ENCODE peak calls at places on chromosome 12, in five cellular contexts. Z is body of pancreas, D is RWPE2, L is heart left ventricle, F is psoas muscle. G is an unnamed sample. For H3K36me3, the result is how much of the 10 kb centered on the place peaks cover.

GRCh38 chr12:120925740-120926563 is 21.8 kb upstream of the SPPL3 start:
- DNase-seq in Z (no peak), D (peak), F (no peak), L (no peak), G (no peak)

GRCh38 chr12:70535896-70536374 is 101.3 kb downstream of the PTPRB start:
- DNase-seq in F (no peak), D (no peak), Z (no peak), L (peak), G (no peak)

GRCh38 chr12:79911889-79912656 is 22.8 kb downstream of the PPP1R12A start:
- DNase-seq in Z (no peak), D (no peak), F (no peak), L (no peak), G (no peak)

GRCh38 chr12:83042441-83043215 is 355.9 kb downstream of the TMTC2 start:
- DNase-seq in L (no peak), F (no peak), D (no peak), Z (peak), G (no peak)

GRCh38 chr12:65308601-65309071 is 30.2 kb downstream of the MSRB3 start:
- DNase-seq in L (no peak), F (no peak), D (no peak), Z (no peak), G (peak)

GRCh38 chr12:8609061-8609570 is 3.5 kb downstream of the AICDA start:
- DNase-seq in F (no peak), Z (peak), L (no peak), D (no peak), G (peak)

GRCh38 chr12:45342848-45343247 is 127.0 kb downstream of the ANO6 start:
- DNase-seq in D (no peak), L (no peak), Z (no peak), F (no peak), G (no peak)

GRCh38 chr12:116144384-116144783 is 133.1 kb downstream of the MED13L start:
- DNase-seq in Z (no peak), D (no peak), L (no peak), F (no peak), G (no peak)

GRCh38 chr12:85356596-85357385 is 76.8 kb downstream of the ALX1 start:
- DNase-seq in L (no peak), Z (no peak), F (no peak), D (no peak), G (no peak)

GRCh38 chr12:12520278-12520677 is 42.4 kb downstream of the DUSP16 start:
- DNase-seq in F (no peak), D (no peak), Z (no peak), L (no peak), G (no peak)

GRCh38 chr12:26633591-26634210 is 199.3 kb downstream of the ITPR2 start:
- DNase-seq in D (no peak), L (no peak), F (no peak), Z (no peak), G (no peak)

GRCh38 chr12:47277972-47278448 is 198.3 kb upstream of the AMIGO2 start:
- DNase-seq in D (no peak), L (no peak), Z (no peak), F (no peak), G (no peak)

GRCh38 chr12:81080431-81080983 is 2.6 kb downstream of the ACSS3 start:
- DNase-seq in D (no peak), Z (no peak), F (no peak), L (no peak), G (no peak)

GRCh38 chr12:92597997-92598396 is 104.8 kb upstream of the PLEKHG7 start:
- DNase-seq in D (no peak), L (no peak), F (no peak), Z (no peak), G (no peak)

GRCh38 chr12:19273482-19274330 is 144.2 kb downstream of the PLEKHA5 start:
- DNase-seq in Z (peak), F (peak), L (peak), D (peak), G (peak)

GRCh38 chr12:5441497-5442236 is 9.8 kb downstream of the NTF3 start:
- DNase-seq in Z (peak), F (no peak), L (no peak), D (no peak), G (no peak)

GRCh38 chr12:120013659-120014380 is 24.8 kb downstream of the BICDL1 start:
- DNase-seq in Z (no peak), L (no peak), F (no peak), D (no peak), G (no peak)

GRCh38 chr12:105335856-105336255 is 5.4 kb downstream of the C12orf75 start:
- DNase-seq in F (no peak), D (no peak), L (no peak), Z (no peak), G (no peak)

GRCh38 chr12:94618995-94619695 is 31.2 kb downstream of the TMCC3 start:
- DNase-seq in F (no peak), L (no peak), Z (no peak), D (peak), G (no peak)

GRCh38 chr12:52087961-52088820 is 8.7 kb downstream of the SMIM41 start:
- DNase-seq in Z (no peak), F (peak), D (no peak), L (no peak), G (peak)

GRCh38 chr12:109739747-109740693 is 26.4 kb downstream of the FAM222A start:
- DNase-seq in L (peak), D (peak), Z (peak), F (peak), G (peak)

GRCh38 chr12:19771858-19772257 is 332.6 kb downstream of the AEBP2 start:
- DNase-seq in F (no peak), D (no peak), L (no peak), Z (no peak), G (no peak)

GRCh38 chr12:30691122-30691879 is 4.4 kb downstream of the IPO8 start:
- DNase-seq in L (peak), F (peak), Z (no peak), D (no peak), G (peak)

GRCh38 chr12:91177380-91177779 is 5.2 kb downstream of the DCN start:
- DNase-seq in Z (no peak), L (no peak), D (no peak), F (no peak), G (no peak)

GRCh38 chr12:70719672-70720420 is 82.6 kb upstream of the PTPRB start:
- DNase-seq in D (no peak), L (peak), F (peak), Z (peak), G (peak)

GRCh38 chr12:130832561-130833209 is 6.4 kb downstream of the STX2 start:
- DNase-seq in Z (no peak), D (no peak), L (no peak), F (peak), G (no peak)

GRCh38 chr12:5335059-5335458 is 96.8 kb upstream of the NTF3 start:
- DNase-seq in D (no peak), F (no peak), L (no peak), Z (no peak), G (no peak)

GRCh38 chr12:65355461-65355860 is 77.0 kb downstream of the MSRB3 start:
- DNase-seq in D (no peak), F (no peak), L (no peak), Z (no peak), G (no peak)

GRCh38 chr12:15599266-15600037 is 189.7 kb downstream of the EPS8 start:
- DNase-seq in D (no peak), Z (no peak), F (no peak), L (peak), G (no peak)

GRCh38 chr12:18430425-18431048 is 169.2 kb downstream of the PIK3C2G start:
- DNase-seq in F (no peak), Z (peak), L (peak), D (no peak), G (peak)

GRCh38 chr12:6463858-6464257 is 6.6 kb downstream of the VAMP1 start:
- DNase-seq in D (no peak), Z (no peak), F (no peak), L (no peak), G (no peak)
- H3K36me3 ChIP-seq in D (under half), Z (under half), F (half or more), L (under half), G (under half)

DNA sequence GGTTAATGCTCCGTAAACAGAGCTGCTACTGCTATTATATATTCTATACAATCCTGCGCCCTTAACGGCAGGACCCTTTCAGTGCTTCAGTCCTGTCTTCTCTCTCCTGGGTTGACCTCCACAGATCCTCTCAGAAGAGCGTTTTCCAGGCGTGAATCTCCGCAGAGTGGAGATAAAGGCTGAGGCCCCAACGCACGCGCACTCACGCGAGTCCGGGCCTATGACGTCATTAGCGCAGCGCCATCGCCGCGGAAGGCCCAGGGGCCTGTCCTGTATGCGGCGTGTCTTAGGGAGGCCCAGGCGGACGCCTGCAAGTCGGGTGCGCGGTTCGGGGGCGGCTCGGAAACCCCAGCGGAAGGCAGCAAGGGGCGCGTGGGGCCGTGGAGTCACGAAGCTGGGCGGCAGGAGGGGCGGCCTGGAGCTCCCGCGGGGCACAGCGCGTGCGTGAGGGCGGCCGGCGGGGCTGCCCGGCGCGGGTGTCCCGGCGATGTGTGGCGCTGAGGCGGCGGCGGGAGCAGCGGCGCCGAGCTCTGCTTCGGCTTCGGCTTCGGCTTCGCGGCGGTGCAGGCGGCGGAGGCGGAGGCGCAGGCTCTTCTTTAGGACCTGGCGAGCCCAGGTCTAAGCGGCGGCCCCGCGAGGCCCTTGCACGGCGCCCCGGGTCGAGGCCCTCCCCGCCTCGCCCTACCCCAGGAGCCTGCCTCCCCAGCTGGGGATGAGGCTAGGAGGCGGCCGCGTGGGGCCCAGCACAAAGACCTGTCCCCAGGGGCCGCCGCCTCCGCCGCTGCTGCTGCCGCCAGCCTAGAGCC is at the start of gene MAPKAPK5:
- DNase-seq in F (peak), L (peak), D (peak), Z (peak), G (peak)
- TF ChIP-seq CTCF in F (no peak), L (no peak), D (no peak), Z (no peak), G (no peak)

DNA sequence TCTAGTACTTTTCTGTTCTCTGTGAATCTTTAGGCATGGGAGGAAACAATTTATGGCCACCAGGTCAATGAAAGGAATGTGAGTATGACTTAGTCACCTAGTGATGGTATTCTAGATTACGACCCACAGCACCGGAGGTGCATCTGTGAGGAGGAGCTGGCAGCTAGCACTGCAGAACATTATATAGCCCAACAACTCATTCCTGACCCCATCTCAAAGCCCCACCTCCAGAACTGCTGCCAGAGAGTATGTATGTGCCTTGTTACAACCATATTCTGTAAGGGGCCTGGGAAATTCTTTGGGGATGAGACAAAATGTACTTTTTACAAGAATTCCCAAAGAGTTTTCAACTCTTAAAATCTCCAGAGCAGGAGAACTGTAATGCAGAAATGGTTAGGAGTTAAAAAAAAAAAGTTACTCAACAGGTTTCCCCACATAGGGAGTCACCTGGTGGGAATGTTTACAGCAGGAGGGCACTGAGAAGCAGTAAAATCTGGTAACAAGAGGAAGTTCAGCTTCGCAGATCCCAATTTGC is 34.9 kb upstream of the CERS5 start:
- DNase-seq in Z (peak), L (no peak), F (no peak), D (peak), G (no peak)
- H3K36me3 ChIP-seq in Z (under half), L (under half), F (half or more), D (half or more), G (half or more)

GRCh38 chr12:452667-453210 is 7.0 kb upstream of the B4GALNT3 start:
- DNase-seq in Z (peak), F (peak), L (peak), D (no peak), G (peak)
- TF ChIP-seq CTCF in Z (peak), F (no peak), L (no peak), D (no peak), G (no peak)

GRCh38 chr12:54977857-54978256 is 6.7 kb downstream of the TESPA1 start:
- DNase-seq in F (no peak), Z (no peak), L (no peak), D (no peak), G (no peak)
- H3K36me3 ChIP-seq in F (under half), Z (under half), L (under half), D (under half), G (under half)

DNA sequence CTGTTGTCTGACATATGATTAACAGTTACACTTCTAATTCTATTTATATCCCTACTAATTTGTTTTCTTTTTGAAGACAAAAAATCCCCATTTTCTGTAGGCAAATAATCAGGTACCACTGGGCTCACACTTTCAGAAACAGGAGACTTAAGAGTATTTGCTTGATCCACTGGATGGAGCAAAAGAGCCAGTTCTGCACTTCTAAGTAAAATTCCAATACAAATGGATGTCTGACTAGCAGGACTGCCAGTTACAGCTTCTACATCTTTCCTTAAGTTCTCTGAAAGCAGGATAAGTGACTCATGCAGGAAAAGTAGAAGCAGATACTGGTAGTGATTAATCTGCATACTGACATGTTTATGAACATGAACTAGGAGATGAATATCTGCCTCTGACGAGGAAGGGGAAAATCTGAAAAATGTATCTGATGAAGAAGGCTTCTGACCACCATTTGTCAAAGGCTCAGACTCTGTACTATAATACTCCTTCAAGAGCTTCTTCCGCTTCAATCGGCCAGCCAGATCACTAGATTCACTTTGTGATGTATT is 73.8 kb upstream of the ANKS1B start:
- DNase-seq in L (no peak), Z (no peak), F (no peak), D (no peak), G (no peak)
- TF ChIP-seq CTCF in L (no peak), Z (no peak), F (no peak), D (peak), G (peak)

GRCh38 chr12:89636054-89636775 is 72.4 kb downstream of the ATP2B1 start:
- DNase-seq in L (no peak), Z (no peak), F (no peak), D (no peak), G (no peak)

GRCh38 chr12:89636776-89637160 is 71.9 kb downstream of the ATP2B1 start:
- DNase-seq in Z (no peak), D (no peak), F (no peak), L (no peak), G (no peak)

GRCh38 chr12:89634508-89634907 is 74.1 kb downstream of the ATP2B1 start:
- DNase-seq in Z (no peak), D (no peak), L (no peak), F (no peak), G (no peak)

GRCh38 chr12:89632778-89633177 is 75.9 kb downstream of the ATP2B1 start:
- DNase-seq in F (no peak), L (no peak), D (no peak), Z (no peak), G (no peak)
- H3K36me3 ChIP-seq in F (half or more), L (under half), D (half or more), Z (under half), G (under half)

GRCh38 chr12:57009949-57010626 is 3.7 kb upstream of the ZBTB39 start:
- DNase-seq in Z (no peak), L (no peak), D (no peak), F (no peak), G (no peak)

GRCh38 chr12:57004651-57005050 is 1.7 kb downstream of the ZBTB39 start:
- DNase-seq in F (no peak), L (no peak), D (no peak), Z (no peak), G (no peak)

GRCh38 chr12:57005980-57006808 is at the start of gene ZBTB39:
- DNase-seq in L (peak), D (no peak), F (peak), Z (peak), G (peak)

GRCh38 chr12:57008113-57008687 is 1.9 kb upstream of the ZBTB39 start:
- DNase-seq in L (no peak), F (no peak), Z (no peak), D (no peak), G (no peak)

GRCh38 chr12:57006809-57007475 is 596 bp upstream of the ZBTB39 start:
- DNase-seq in L (no peak), D (no peak), F (no peak), Z (no peak), G (no peak)
- TF ChIP-seq CTCF in L (peak), D (peak), F (no peak), Z (no peak), G (no peak)